ENCODE peak calls at places on chromosomes 16 and 17, in five cellular contexts. O, D, V, J and H are unnamed samples. For H3K4me1, the result is how much of the 10 kb centered on the place peaks cover.

GRCh38 chr16:11128211-11129123 is 127.5 kb downstream of the SOCS1 start:
- ATAC-seq in O (no peak), D (peak), V (peak), J (no peak), H (peak)

GRCh38 chr16:89402962-89403361 is 87.4 kb downstream of the ANKRD11 start:
- ATAC-seq in O (no peak), D (no peak), V (no peak), J (no peak), H (no peak)

GRCh38 chr17:8630227-8630801 is at the start of gene MYH10:
- ATAC-seq in O (no peak), D (no peak), V (no peak), J (peak), H (no peak)

GRCh38 chr17:76645481-76645880 is 1.9 kb upstream of the ST6GALNAC1 start:
- ATAC-seq in O (no peak), D (no peak), V (no peak), J (peak), H (no peak)

GRCh38 chr17:41682611-41683010 is 6.1 kb upstream of the EIF1 start:
- ATAC-seq in O (no peak), D (no peak), V (no peak), J (no peak), H (no peak)

GRCh38 chr16:9309844-9310243 is 218.4 kb downstream of the HAPSTR1 start:
- ATAC-seq in O (no peak), D (no peak), V (no peak), J (no peak), H (no peak)

GRCh38 chr16:20307791-20308190 is 19.5 kb downstream of the GP2 start:
- ATAC-seq in O (no peak), D (no peak), V (no peak), J (no peak), H (no peak)

GRCh38 chr17:5331506-5331905 is 49.4 kb downstream of the RABEP1 start:
- ATAC-seq in O (no peak), D (no peak), V (no peak), J (no peak), H (no peak)

GRCh38 chr16:69921125-69921524 is 30.0 kb upstream of the CLEC18A start:
- ATAC-seq in O (no peak), D (no peak), V (no peak), J (no peak), H (no peak)

GRCh38 chr17:21678451-21679081 is 13.8 kb upstream of the KCNJ18 start:
- ATAC-seq in O (no peak), D (no peak), V (peak), J (no peak), H (no peak)

GRCh38 chr17:65041518-65041917 is 15.0 kb downstream of the GNA13 start:
- ATAC-seq in O (no peak), D (peak), V (peak), J (no peak), H (no peak)

GRCh38 chr16:2019500-2019899 is at the start of gene NPW:
- ATAC-seq in O (peak), D (no peak), V (no peak), J (no peak), H (no peak)

GRCh38 chr16:87317766-87318121 is 552 bp upstream of the C16orf95 start:
- ATAC-seq in O (peak), D (peak), V (peak), J (no peak), H (peak)

GRCh38 chr17:1620486-1620885 is 8.1 kb downstream of the SLC43A2 start:
- ATAC-seq in O (no peak), D (no peak), V (no peak), J (no peak), H (no peak)

GRCh38 chr17:1612400-1612799 is 16.2 kb downstream of the SLC43A2 start:
- ATAC-seq in O (no peak), D (peak), V (no peak), J (no peak), H (no peak)

GRCh38 chr17:1623057-1623456 is 5.6 kb downstream of the SLC43A2 start:
- ATAC-seq in O (no peak), D (no peak), V (no peak), J (no peak), H (no peak)

GRCh38 chr17:1621273-1621954 is 7.2 kb downstream of the SLC43A2 start:
- ATAC-seq in O (no peak), D (no peak), V (no peak), J (no peak), H (no peak)

GRCh38 chr17:1617620-1618174 is 10.9 kb downstream of the SLC43A2 start:
- ATAC-seq in O (peak), D (peak), V (peak), J (peak), H (peak)
- TF ChIP-seq POLR2A in O (no peak), D (no peak), V (no peak), J (no peak), H (no peak)

GRCh38 chr16:80202831-80203230 is 338.0 kb upstream of the DYNLRB2 start:
- ATAC-seq in O (no peak), D (no peak), V (no peak), J (no peak), H (no peak)
- H3K4me1 ChIP-seq in O (under half), D (under half), V (under half), J (under half), H (under half)

DNA sequence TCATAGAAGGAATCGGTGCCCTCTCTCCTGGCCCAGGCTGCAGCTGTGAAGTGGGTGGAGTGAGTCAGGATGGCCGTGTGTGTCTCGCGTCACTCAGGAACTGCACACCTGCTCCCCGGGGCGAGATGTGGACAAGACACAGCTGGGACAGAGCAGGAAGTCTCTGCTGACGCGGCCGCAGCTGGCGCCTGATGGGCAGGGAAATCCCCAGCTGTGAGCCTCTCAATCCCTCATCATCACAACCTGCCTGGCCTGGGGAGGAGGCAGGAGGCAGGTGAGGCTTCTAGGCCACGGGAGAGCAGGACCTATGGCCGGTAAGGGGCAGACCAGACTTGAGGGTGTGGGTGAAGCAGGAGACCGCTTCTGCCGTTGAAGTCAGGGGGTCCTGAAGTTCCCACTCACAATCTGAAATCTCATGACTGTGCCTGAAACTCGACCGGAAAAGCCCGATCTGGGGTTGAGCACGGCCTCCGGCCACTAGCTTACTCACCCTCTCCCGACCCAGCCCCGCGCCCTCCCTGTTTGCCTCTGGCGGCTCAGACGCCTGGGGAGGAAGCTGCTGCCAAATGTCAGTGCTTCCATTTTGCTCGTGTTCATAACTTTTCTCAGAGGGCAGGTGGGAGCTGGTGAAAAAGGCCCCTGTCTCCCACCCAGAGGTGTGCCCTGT is 1.1 kb upstream of the TRPV3 start:
- ATAC-seq in O (no peak), D (no peak), V (no peak), J (no peak), H (peak)
- TF ChIP-seq POLR2A in O (no peak), D (no peak), V (no peak), J (no peak), H (no peak)

GRCh38 chr17:66464921-66465320 is 162.5 kb downstream of the PRKCA start:
- ATAC-seq in O (no peak), D (no peak), V (no peak), J (no peak), H (no peak)
- H3K4me1 ChIP-seq in O (half or more), D (under half), V (half or more), J (half or more), H (under half)

GRCh38 chr17:35587074-35587961 is at the start of gene AP2B1:
- ATAC-seq in O (peak), D (peak), V (peak), J (peak), H (peak)
- TF ChIP-seq POLR2A in O (peak), D (peak), V (peak), J (peak), H (peak)

DNA sequence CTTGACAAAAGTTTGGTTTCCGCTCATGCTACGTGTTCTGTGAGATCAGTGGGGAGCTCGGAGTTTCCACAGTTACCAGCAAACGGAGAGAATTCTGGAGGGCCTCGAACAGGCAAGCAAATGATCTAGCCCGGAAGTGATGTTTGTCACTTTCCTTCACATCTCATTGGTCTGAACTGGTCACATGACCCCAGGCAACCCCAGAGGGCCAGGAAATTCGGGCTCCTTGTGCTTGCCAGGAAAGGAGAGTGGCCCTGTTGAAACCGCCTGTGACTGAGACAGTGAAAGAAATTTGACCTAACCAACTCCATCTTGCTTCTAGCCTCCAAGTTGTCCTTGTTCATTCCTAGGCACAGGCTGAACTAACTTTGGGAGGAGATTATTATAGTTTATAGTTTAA is 23.0 kb downstream of the SPPL2C start:
- ATAC-seq in O (peak), D (no peak), V (peak), J (no peak), H (no peak)
- H3K4me1 ChIP-seq in O (under half), D (under half), V (under half), J (under half), H (under half)

DNA sequence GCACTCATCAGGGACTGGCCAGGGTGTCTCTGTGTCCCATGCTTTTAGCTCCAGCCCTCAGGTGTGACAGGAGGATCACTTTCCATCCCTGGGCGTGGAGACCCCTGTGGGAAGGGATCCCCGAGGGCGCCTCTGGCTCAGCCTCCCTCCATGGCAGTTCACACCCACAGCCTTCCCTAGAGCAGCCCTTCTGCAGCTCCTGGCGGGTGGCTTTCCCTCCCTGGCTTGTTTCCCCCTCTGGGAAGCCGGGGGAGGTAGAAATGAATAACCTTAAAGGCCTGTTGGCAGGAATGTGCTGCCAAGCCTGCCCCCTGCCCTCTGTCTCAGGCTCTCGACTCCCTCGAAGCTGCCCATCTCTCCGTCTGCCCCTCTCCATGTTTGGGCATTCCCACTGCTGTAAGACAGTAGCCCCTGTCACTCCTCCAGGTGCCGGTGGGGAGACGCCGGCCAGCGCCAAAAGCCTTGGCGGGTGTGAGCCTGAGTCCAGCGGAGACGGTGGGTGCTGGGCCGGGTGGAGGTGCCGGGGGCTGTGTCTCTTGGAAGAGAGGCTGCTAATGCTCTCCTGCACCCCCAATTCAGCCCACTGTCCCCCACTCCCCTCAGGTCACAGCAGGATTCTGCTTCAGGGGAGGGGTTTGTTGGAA is 2.1 kb upstream of the ATP2A1 start:
- ATAC-seq in O (no peak), D (no peak), V (no peak), J (no peak), H (no peak)
- TF ChIP-seq POLR2A in O (no peak), D (no peak), V (no peak), J (no peak), H (no peak)

DNA sequence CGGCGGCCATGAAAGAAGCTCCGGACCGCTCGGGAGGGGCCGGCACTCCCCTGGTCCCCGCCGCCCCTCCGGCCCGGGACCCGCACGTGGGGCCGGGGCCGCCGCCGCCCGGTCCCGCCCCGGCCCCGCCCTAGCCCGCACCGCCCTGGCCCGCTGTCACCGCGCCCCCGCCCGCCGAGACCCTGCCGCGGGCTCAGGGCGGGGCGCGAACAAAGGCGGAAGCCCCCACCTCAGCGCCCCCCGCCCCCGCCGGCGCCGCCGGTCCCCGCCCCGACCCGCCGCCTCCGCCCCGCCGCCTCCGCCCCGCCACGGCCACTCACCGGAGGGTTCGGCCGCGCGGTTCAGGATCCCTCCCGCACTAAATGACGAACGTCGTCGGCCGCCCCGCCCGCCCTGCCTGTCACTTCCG is at the start of gene ARHGDIA:
- ATAC-seq in O (peak), D (peak), V (peak), J (peak), H (peak)
- H3K4me1 ChIP-seq in O (half or more), D (under half), V (under half), J (under half), H (half or more)

GRCh38 chr16:76338472-76338871 is 61.3 kb downstream of the CNTNAP4 start:
- ATAC-seq in O (no peak), D (no peak), V (no peak), J (no peak), H (no peak)

GRCh38 chr16:76335187-76335974 is 58.2 kb downstream of the CNTNAP4 start:
- ATAC-seq in O (no peak), D (no peak), V (no peak), J (no peak), H (no peak)
- TF ChIP-seq POLR2A in O (no peak), D (no peak), V (no peak), J (no peak), H (no peak)

GRCh38 chr16:74954763-74955162 is 30.2 kb downstream of the WDR59 start:
- ATAC-seq in O (no peak), D (no peak), V (no peak), J (no peak), H (no peak)

GRCh38 chr16:74951206-74951605 is 33.7 kb downstream of the WDR59 start:
- ATAC-seq in O (no peak), D (no peak), V (no peak), J (no peak), H (no peak)

GRCh38 chr16:74951676-74952075 is 33.2 kb downstream of the WDR59 start:
- ATAC-seq in O (no peak), D (no peak), V (no peak), J (no peak), H (no peak)

GRCh38 chr16:74949309-74949708 is 35.6 kb downstream of the WDR59 start:
- ATAC-seq in O (no peak), D (no peak), V (no peak), J (no peak), H (no peak)

GRCh38 chr16:74950511-74950910 is 34.4 kb downstream of the WDR59 start:
- ATAC-seq in O (no peak), D (no peak), V (no peak), J (no peak), H (no peak)
- H3K4me1 ChIP-seq in O (under half), D (under half), V (under half), J (under half), H (under half)